ENCODE peak calls at places on chromosome 21, in six cellular contexts. I is A549, P is spleen, C is suprapubic skin, K is adrenal gland, M is upper lobe of left lung. W is an unnamed sample. For H3K4me1, the result is how much of the 10 kb centered on the place peaks cover.

GRCh38 chr21:42645211-42646075 is 8.0 kb upstream of the PDE9A start:
- DNase-seq in I (no peak), P (peak), C (no peak), K (no peak), M (peak), W (no peak)

GRCh38 chr21:32102426-32102825 is 176.4 kb downstream of the MIS18A start:
- DNase-seq in I (no peak), P (no peak), C (no peak), K (no peak), M (no peak), W (no peak)

GRCh38 chr21:32457360-32457840 is 44.9 kb downstream of the EVA1C start:
- DNase-seq in I (peak), P (peak), C (no peak), K (peak), M (no peak), W (peak)

GRCh38 chr21:21341041-21341440 is 342.8 kb downstream of the NCAM2 start:
- DNase-seq in I (no peak), P (no peak), C (no peak), K (no peak), M (no peak), W (no peak)

GRCh38 chr21:42862123-42862475 is 17.2 kb downstream of the WDR4 start:
- DNase-seq in I (no peak), P (no peak), C (no peak), K (no peak), M (peak), W (no peak)

GRCh38 chr21:42474043-42474831 is 21.8 kb downstream of the RSPH1 start:
- DNase-seq in I (peak), P (no peak), C (peak), K (no peak), M (no peak), W (peak)

GRCh38 chr21:43343095-43343991 is 83.6 kb downstream of the SIK1 start:
- DNase-seq in I (peak), P (no peak), C (no peak), K (no peak), M (peak), W (peak)

GRCh38 chr21:37829447-37829846 is 86.8 kb downstream of the KCNJ6 start:
- DNase-seq in I (peak), P (peak), C (no peak), K (peak), M (peak), W (peak)

DNA sequence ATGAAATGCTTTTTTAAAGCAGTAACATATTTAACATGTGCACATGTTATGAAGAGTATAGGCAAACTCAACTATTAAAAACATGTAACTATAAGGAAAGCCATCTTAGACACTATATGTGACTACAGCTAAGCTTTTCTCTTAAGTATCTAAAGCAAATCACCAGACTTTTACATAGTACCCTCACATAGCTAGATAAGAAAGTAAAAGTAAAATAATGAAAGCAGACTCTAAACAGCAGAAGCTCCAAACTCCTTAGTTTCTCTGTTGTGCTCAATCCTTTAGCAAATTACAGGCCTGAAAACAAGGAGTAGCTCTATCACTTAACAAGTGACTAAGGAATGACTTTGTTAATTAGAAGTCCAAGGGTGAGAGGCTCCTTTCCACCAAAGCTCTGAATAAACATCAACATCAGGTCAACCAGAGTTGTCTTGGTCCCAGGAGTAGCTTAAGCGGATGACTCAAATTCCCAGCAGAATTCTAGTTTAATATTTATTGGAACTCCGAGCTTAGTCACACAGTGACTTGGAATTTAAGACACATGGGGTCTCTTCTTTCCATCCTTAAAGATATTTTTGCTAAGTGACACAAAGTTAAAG is 6.0 kb downstream of the NRIP1 start:
- DNase-seq in I (peak), P (no peak), C (no peak), K (no peak), M (no peak), W (no peak)
- H3K4me1 ChIP-seq in I (half or more), P (half or more), C (half or more), K (under half), M (half or more), W (half or more)

GRCh38 chr21:36155603-36156338 is 853 bp upstream of the DOP1B start:
- DNase-seq in I (no peak), P (peak), C (no peak), K (no peak), M (no peak), W (peak)
- TF ChIP-seq POLR2A in I (peak), P (no peak), C (peak), K (peak), M (peak), W (peak)

DNA sequence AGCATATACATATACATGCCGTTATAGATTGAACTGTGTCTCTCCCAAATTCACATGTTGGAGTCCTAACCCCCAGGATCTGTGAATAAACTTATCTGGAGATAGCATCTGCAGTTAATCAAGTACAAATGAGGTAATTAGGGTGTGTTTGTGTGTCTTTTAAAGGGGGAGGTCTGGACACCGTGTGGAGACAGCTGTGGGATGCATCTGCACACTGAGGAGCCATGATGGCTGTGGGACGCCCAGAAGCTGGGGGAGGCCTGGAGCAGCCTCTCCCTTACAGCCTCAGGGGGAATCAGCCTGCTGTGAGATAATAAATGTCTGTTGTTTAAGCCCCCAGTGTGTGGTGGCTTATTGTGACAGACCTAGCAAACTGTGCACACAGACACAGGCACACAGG is 51.8 kb upstream of the COL18A1 start:
- DNase-seq in I (no peak), P (no peak), C (no peak), K (no peak), M (no peak), W (no peak)
- H3K4me1 ChIP-seq in I (under half), P (under half), C (half or more), K (under half), M (under half), W (under half)

GRCh38 chr21:34799092-34799491 is 130.3 kb downstream of the CLIC6 start:
- DNase-seq in I (no peak), P (no peak), C (no peak), K (no peak), M (no peak), W (no peak)

GRCh38 chr21:34802180-34802899 is 133.5 kb downstream of the CLIC6 start:
- DNase-seq in I (no peak), P (no peak), C (no peak), K (no peak), M (no peak), W (no peak)

GRCh38 chr21:34801519-34802132 is 132.8 kb downstream of the CLIC6 start:
- DNase-seq in I (peak), P (no peak), C (no peak), K (no peak), M (no peak), W (no peak)

GRCh38 chr21:34797926-34798595 is 129.3 kb downstream of the CLIC6 start:
- DNase-seq in I (no peak), P (no peak), C (no peak), K (no peak), M (no peak), W (no peak)

GRCh38 chr21:34800797-34801518 is 132.2 kb downstream of the CLIC6 start:
- DNase-seq in I (peak), P (no peak), C (no peak), K (no peak), M (no peak), W (no peak)
- TF ChIP-seq POLR2A in I (no peak), P (no peak), C (no peak), K (no peak), M (no peak), W (no peak)

DNA sequence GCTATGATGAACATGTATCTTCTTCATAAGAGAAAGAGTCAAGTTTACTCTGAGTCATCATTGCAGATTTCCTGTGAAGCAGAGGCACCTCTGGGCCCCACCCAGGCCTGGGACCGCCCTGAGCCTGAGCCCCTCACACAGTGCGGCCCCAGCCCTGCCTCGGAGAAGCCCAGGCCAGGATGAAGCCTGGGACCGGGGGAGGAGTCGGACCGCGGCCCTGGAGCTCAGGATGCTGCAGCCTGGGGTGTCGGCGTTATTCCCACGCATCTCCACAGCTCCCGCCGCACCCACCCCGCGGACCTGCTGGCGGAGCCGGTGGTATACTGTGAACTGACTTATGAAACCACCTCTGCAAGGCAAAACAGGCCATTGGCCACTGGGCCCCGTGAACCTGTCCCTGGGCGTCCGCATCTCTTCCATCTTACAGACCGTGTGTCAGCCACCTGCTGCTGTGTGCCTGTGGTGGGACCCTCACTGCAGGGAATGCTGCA is 2.4 kb upstream of the COL6A1 start:
- DNase-seq in I (no peak), P (peak), C (no peak), K (no peak), M (peak), W (no peak)
- H3K4me1 ChIP-seq in I (under half), P (under half), C (under half), K (under half), M (under half), W (under half)

GRCh38 chr21:45542242-45542666 is at the start of gene SLC19A1:
- DNase-seq in I (peak), P (peak), C (peak), K (peak), M (peak), W (peak)
- TF ChIP-seq POLR2A in I (peak), P (peak), C (no peak), K (no peak), M (peak), W (no peak)

GRCh38 chr21:38987551-38988210 is 182.0 kb downstream of the ETS2 start:
- DNase-seq in I (no peak), P (no peak), C (no peak), K (no peak), M (no peak), W (no peak)
- H3K4me1 ChIP-seq in I (under half), P (half or more), C (half or more), K (under half), M (half or more), W (under half)

GRCh38 chr21:46273341-46273740 is 12.1 kb downstream of the MCM3AP start:
- DNase-seq in I (no peak), P (no peak), C (no peak), K (no peak), M (no peak), W (no peak)

GRCh38 chr21:46265736-46266525 is 19.5 kb downstream of the MCM3AP start:
- DNase-seq in I (no peak), P (no peak), C (no peak), K (no peak), M (no peak), W (no peak)

GRCh38 chr21:46268371-46268770 is 17.0 kb downstream of the MCM3AP start:
- DNase-seq in I (no peak), P (no peak), C (no peak), K (no peak), M (no peak), W (no peak)

GRCh38 chr21:46266946-46267345 is 18.5 kb downstream of the MCM3AP start:
- DNase-seq in I (no peak), P (no peak), C (no peak), K (no peak), M (no peak), W (no peak)

DNA sequence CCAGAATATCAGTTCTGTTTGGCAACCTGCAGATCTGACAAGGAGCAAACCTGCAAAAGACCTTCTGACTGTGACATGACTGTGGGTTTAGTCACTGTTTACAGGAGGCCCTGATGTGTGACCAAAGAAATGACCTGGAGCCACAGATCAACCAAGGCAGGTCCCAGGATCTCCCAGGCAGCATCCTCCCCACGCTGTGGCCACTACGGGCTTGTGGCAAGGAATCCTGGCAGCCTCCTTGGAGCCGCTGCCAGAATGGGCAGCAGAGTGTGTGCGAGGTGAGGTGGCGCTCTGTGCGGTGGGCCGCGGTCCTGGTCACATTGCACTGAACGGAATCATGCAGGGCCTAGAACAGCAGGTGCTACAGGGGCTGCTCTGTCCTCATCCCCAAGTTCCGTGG is 15.9 kb downstream of the MCM3AP start:
- DNase-seq in I (no peak), P (no peak), C (no peak), K (no peak), M (peak), W (no peak)
- TF ChIP-seq POLR2A in I (no peak), P (no peak), C (no peak), K (no peak), M (no peak), W (no peak)

DNA sequence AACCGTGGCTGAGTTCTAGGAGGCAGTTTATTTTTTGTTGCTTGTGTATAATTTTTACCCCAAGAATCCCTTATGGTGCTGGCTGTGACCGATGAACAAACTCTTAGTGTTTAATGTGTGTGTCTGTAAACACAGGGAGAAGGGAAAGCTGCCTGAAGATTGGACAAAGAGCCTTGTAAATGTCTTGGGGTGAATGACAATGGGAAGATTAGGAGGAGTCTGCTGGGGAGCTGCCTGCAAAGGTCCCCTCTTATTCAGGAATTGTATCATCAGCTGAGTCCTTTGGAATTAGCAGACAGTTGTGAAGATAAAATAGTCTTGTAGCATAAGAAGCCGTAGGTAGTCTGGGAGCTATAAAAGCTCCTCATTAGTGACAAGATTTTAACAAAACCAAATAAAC is 88.4 kb downstream of the RUNX1 start:
- DNase-seq in I (no peak), P (no peak), C (no peak), K (no peak), M (no peak), W (no peak)
- H3K4me1 ChIP-seq in I (under half), P (under half), C (under half), K (under half), M (under half), W (under half)

GRCh38 chr21:36499578-36500471 is 19.9 kb upstream of the CLDN14 start:
- DNase-seq in I (no peak), P (no peak), C (no peak), K (no peak), M (peak), W (peak)
- TF ChIP-seq POLR2A in I (no peak), P (no peak), C (no peak), K (no peak), M (no peak), W (no peak)

W was measured in body of pancreas.